ENCODE peak calls at places on chromosomes 7 and 10, in eight cellular contexts. P, F, L, S, V, Q, G and M are unnamed samples. For H3K36me3, the result is how much of the 10 kb centered on the place peaks cover.

GRCh38 chr7:731440-732085 is 4.5 kb upstream of the PRKAR1B start:
- DNase-seq in P (no peak), F (peak), L (no peak), S (no peak), V (no peak), Q (no peak), G (no peak), M (no peak)

GRCh38 chr10:90288403-90288933 is 569.4 kb downstream of the HTR7 start:
- DNase-seq in P (peak), F (no peak), L (no peak), S (peak), V (no peak), Q (no peak), G (peak), M (no peak)

GRCh38 chr7:138875794-138876193 is 77.8 kb upstream of the ATP6V0A4 start:
- DNase-seq in P (no peak), F (no peak), L (no peak), S (peak), V (no peak), Q (no peak), G (peak), M (no peak)

GRCh38 chr7:120421151-120421651 is 148.2 kb downstream of the KCND2 start:
- DNase-seq in P (no peak), F (no peak), L (no peak), S (no peak), V (peak), Q (no peak), G (no peak), M (no peak)

GRCh38 chr10:5940807-5941218 is 36.5 kb downstream of the IL15RA start:
- DNase-seq in P (no peak), F (no peak), L (no peak), S (no peak), V (no peak), Q (no peak), G (no peak), M (no peak)

GRCh38 chr10:17519457-17519856 is 65.1 kb upstream of the ST8SIA6 start:
- DNase-seq in P (no peak), F (no peak), L (no peak), S (no peak), V (no peak), Q (no peak), G (no peak), M (no peak)

GRCh38 chr7:133275008-133275407 is 22.1 kb downstream of the EXOC4 start:
- DNase-seq in P (peak), F (no peak), L (no peak), S (no peak), V (no peak), Q (no peak), G (no peak), M (no peak)

GRCh38 chr10:126243976-126244375 is 144.3 kb downstream of the ADAM12 start:
- DNase-seq in P (no peak), F (no peak), L (no peak), S (no peak), V (no peak), Q (no peak), G (no peak), M (no peak)

GRCh38 chr10:89062861-89063260 is 72.3 kb downstream of the FAS start:
- DNase-seq in P (peak), F (no peak), L (no peak), S (no peak), V (no peak), Q (no peak), G (no peak), M (no peak)

GRCh38 chr7:5422324-5423271 is 1.0 kb downstream of the TNRC18 start:
- DNase-seq in P (peak), F (peak), L (peak), S (peak), V (no peak), Q (no peak), G (no peak), M (peak)

GRCh38 chr7:137354361-137354760 is 10.8 kb upstream of the PTN start:
- DNase-seq in P (peak), F (no peak), L (peak), S (no peak), V (no peak), Q (no peak), G (no peak), M (no peak)

GRCh38 chr10:28470873-28471704 is 61.8 kb upstream of the WAC start:
- DNase-seq in P (peak), F (no peak), L (no peak), S (no peak), V (no peak), Q (no peak), G (no peak), M (no peak)

GRCh38 chr7:45039106-45039505 is 39.1 kb downstream of the CCM2 start:
- DNase-seq in P (no peak), F (no peak), L (no peak), S (no peak), V (no peak), Q (no peak), G (peak), M (no peak)

GRCh38 chr10:132628966-132629900 is 91.6 kb downstream of the INPP5A start:
- DNase-seq in P (no peak), F (peak), L (peak), S (peak), V (no peak), Q (no peak), G (no peak), M (no peak)

GRCh38 chr10:77405771-77406241 is 231.8 kb downstream of the KCNMA1 start:
- DNase-seq in P (peak), F (no peak), L (peak), S (peak), V (no peak), Q (no peak), G (peak), M (peak)

GRCh38 chr7:20199015-20199737 is 18.0 kb downstream of the MACC1 start:
- DNase-seq in P (peak), F (peak), L (peak), S (peak), V (peak), Q (no peak), G (peak), M (peak)

GRCh38 chr7:24135003-24135817 is 148.8 kb upstream of the NPY start:
- DNase-seq in P (no peak), F (no peak), L (no peak), S (peak), V (peak), Q (peak), G (no peak), M (no peak)

GRCh38 chr10:28300027-28300426 is 2.8 kb downstream of the MPP7 start:
- DNase-seq in P (no peak), F (no peak), L (no peak), S (no peak), V (no peak), Q (no peak), G (no peak), M (no peak)

GRCh38 chr7:31075006-31075405 is 22.9 kb downstream of the ADCYAP1R1 start:
- DNase-seq in P (no peak), F (peak), L (no peak), S (no peak), V (no peak), Q (no peak), G (no peak), M (no peak)

GRCh38 chr7:72924417-72924747 is 513 bp upstream of the POM121 start:
- DNase-seq in P (no peak), F (no peak), L (no peak), S (no peak), V (no peak), Q (no peak), G (no peak), M (no peak)

GRCh38 chr10:131279516-131279915 is 32.0 kb downstream of the TCERG1L start:
- DNase-seq in P (no peak), F (peak), L (no peak), S (no peak), V (no peak), Q (no peak), G (no peak), M (no peak)

GRCh38 chr7:159038066-159038465 is 106.6 kb downstream of the VIPR2 start:
- DNase-seq in P (no peak), F (no peak), L (no peak), S (no peak), V (no peak), Q (no peak), G (no peak), M (no peak)

GRCh38 chr10:50322075-50322474 is 70.8 kb upstream of the ASAH2 start:
- DNase-seq in P (peak), F (no peak), L (no peak), S (peak), V (no peak), Q (no peak), G (peak), M (no peak)

GRCh38 chr7:818031-818699 is 14.1 kb upstream of the SUN1 start:
- DNase-seq in P (peak), F (peak), L (no peak), S (no peak), V (no peak), Q (no peak), G (peak), M (no peak)

GRCh38 chr10:64086083-64086772 is 565.0 kb downstream of the REEP3 start:
- DNase-seq in P (no peak), F (no peak), L (no peak), S (no peak), V (no peak), Q (no peak), G (no peak), M (no peak)

GRCh38 chr7:3007696-3008095 is 36.0 kb downstream of the CARD11 start:
- DNase-seq in P (no peak), F (no peak), L (no peak), S (no peak), V (no peak), Q (no peak), G (no peak), M (no peak)

GRCh38 chr10:77201135-77202111 is 436.2 kb downstream of the KCNMA1 start:
- DNase-seq in P (no peak), F (no peak), L (no peak), S (no peak), V (no peak), Q (no peak), G (no peak), M (no peak)

GRCh38 chr10:35552622-35553342 is 52.4 kb upstream of the GJD4 start:
- DNase-seq in P (no peak), F (no peak), L (no peak), S (no peak), V (no peak), Q (peak), G (peak), M (no peak)

GRCh38 chr10:48439581-48440041 is 133.1 kb downstream of the MAPK8 start:
- DNase-seq in P (no peak), F (peak), L (peak), S (peak), V (no peak), Q (no peak), G (no peak), M (no peak)

GRCh38 chr10:72692057-72692891 is at the start of gene MCU:
- DNase-seq in P (peak), F (peak), L (peak), S (peak), V (no peak), Q (peak), G (peak), M (peak)

GRCh38 chr10:71239946-71240795 is 27.8 kb downstream of the UNC5B start:
- DNase-seq in P (no peak), F (no peak), L (no peak), S (no peak), V (no peak), Q (no peak), G (no peak), M (no peak)

GRCh38 chr10:133199992-133200611 is 29.9 kb upstream of the UTF1 start:
- DNase-seq in P (no peak), F (no peak), L (no peak), S (no peak), V (no peak), Q (no peak), G (no peak), M (no peak)

GRCh38 chr10:17409170-17409733 is 45.1 kb downstream of the ST8SIA6 start:
- DNase-seq in P (peak), F (no peak), L (no peak), S (no peak), V (no peak), Q (no peak), G (peak), M (no peak)

GRCh38 chr7:132161231-132161915 is 414.9 kb downstream of the PLXNA4 start:
- DNase-seq in P (no peak), F (no peak), L (no peak), S (peak), V (no peak), Q (no peak), G (no peak), M (no peak)

GRCh38 chr7:34357068-34357467 is 300.9 kb upstream of the NPSR1 start:
- DNase-seq in P (no peak), F (no peak), L (no peak), S (no peak), V (no peak), Q (no peak), G (peak), M (no peak)

GRCh38 chr10:61464461-61465215 is 11.5 kb upstream of the TMEM26 start:
- DNase-seq in P (no peak), F (no peak), L (no peak), S (no peak), V (no peak), Q (no peak), G (peak), M (no peak)

DNA sequence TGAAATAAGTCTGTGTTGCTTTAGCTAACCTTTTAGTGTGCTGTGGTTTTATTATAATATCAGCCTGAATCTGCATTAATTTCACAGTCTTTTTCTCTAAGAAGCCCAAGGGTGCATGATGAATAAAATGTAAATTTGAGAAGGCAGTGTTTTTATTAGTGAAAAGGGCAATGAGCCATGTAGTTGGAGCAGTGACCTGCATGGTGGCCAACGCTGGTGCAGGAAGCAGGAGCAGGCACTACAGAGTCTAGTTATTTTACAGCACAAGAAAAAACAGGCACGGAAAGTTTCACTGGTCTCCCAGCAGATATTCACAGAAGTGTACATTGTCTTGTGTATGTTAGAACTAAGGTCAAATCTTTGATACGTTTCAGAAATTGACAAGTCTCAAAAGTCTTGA is 247.8 kb downstream of the CELF2 start:
- DNase-seq in P (no peak), F (no peak), L (no peak), S (no peak), V (no peak), Q (no peak), G (no peak), M (no peak)
- H3K36me3 ChIP-seq in P (under half), F (under half), L (under half), S (under half), V (under half), Q (under half), G (under half), M (under half)

GRCh38 chr7:27197137-27198042 is 2.5 kb downstream of the HOXA13 start:
- DNase-seq in P (no peak), F (no peak), L (no peak), S (no peak), V (no peak), Q (no peak), G (no peak), M (no peak)

GRCh38 chr7:27199820-27200760 is at the start of gene HOXA13:
- DNase-seq in P (peak), F (peak), L (no peak), S (no peak), V (no peak), Q (no peak), G (no peak), M (no peak)

GRCh38 chr7:27196287-27196739 is 3.6 kb downstream of the HOXA13 start:
- DNase-seq in P (peak), F (peak), L (peak), S (peak), V (peak), Q (no peak), G (peak), M (peak)

GRCh38 chr7:27198871-27199801 is 755 bp downstream of the HOXA13 start:
- DNase-seq in P (no peak), F (peak), L (no peak), S (no peak), V (no peak), Q (no peak), G (no peak), M (no peak)

DNA sequence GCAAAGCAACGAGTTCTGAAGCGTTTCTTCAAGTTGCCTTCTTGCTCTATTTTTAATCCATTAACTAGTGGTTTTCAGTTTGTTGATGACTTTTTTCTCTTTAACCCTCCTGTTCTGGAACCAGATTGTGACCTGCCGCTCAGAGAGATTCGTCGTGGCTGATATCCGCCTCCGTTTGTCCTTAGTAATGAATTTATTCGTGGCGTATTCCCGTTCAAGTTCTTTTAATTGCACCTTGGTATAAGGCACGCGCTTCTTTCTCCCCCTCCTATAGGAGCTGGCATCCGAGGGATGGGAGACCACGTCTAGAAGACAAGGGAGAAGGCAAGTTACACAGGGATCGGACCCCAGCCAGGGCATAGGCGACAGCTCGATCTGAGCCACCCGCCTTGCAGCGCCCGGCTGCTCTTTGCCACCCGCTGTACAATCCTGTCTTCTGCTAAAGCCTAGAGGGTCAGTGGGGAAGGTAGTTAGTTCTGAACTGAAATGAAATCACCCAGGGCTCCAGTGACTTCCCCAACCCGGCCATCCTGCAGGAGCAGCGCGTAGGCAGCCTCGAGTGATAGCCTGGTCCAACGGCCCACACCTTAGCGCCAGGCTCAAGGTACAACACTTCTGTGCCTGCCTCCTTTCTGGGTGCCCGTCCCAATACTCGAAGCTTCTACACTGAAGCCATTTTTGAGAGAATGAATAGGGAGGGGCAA is 1.6 kb downstream of the HOXA13 start:
- DNase-seq in P (no peak), F (no peak), L (no peak), S (no peak), V (no peak), Q (no peak), G (no peak), M (no peak)
- H3K4me3 ChIP-seq in P (no peak), F (no peak), L (no peak), S (no peak), V (no peak), Q (no peak), G (no peak), M (peak)

GRCh38 chr7:150560486-150560885 is 6.7 kb upstream of the GIMAP4 start:
- DNase-seq in P (no peak), F (no peak), L (no peak), S (no peak), V (no peak), Q (no peak), G (no peak), M (no peak)
- H3K36me3 ChIP-seq in P (under half), F (under half), L (under half), S (under half), V (under half), Q (under half), G (under half), M (under half)

DNA sequence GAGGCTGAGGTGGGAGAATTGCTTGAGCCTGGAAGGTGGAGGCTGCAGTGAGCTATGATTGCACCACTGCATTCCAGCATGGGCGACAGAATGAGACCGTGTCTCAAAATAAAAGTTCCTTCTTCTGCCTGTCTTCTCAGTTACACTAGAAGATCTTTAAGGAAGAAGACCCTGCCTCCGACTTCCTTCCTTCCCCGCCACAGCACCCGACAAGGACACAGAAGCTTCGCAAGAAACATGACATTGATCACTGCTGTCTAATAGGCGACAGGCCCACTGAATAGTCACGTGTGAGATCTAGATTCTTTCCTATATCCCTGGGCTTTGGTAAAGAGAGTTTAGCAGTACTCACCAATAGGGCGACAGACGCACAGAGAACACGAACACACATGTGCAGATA is 118.2 kb downstream of the PRPF18 start:
- DNase-seq in P (no peak), F (no peak), L (no peak), S (no peak), V (no peak), Q (no peak), G (no peak), M (no peak)
- H3K4me3 ChIP-seq in P (no peak), F (peak), L (peak), S (no peak), V (peak), Q (no peak), G (no peak), M (no peak)